ENCODE peak calls at places on chromosomes 1 and 21, in six cellular contexts. Z is upper lobe of left lung, W is SW480, V is germinal center, O is kidney, B is Right ventricle myocardium superior. K is an unnamed sample.

GRCh38 chr1:88701275-88701674 is 17.2 kb downstream of the PKN2 start:
- DNase-seq in O (no peak), B (no peak), W (no peak), V (peak), Z (no peak), K (no peak)

GRCh38 chr1:28412731-28413130 is 43.2 kb downstream of the PHACTR4 start:
- DNase-seq in V (no peak), B (no peak), W (no peak), O (no peak), Z (no peak), K (no peak)

GRCh38 chr1:110003747-110004428 is 19.3 kb downstream of the AHCYL1 start:
- DNase-seq in B (peak), O (peak), V (no peak), W (no peak), Z (no peak), K (peak)

GRCh38 chr1:210251680-210252490 is 19.3 kb downstream of the SERTAD4 start:
- DNase-seq in O (peak), Z (peak), V (peak), W (peak), B (peak), K (no peak)

GRCh38 chr1:61081637-61082335 is 575 bp upstream of the NFIA start:
- DNase-seq in O (peak), W (peak), Z (peak), B (peak), V (peak), K (peak)

GRCh38 chr21:28543975-28544374 is 448.7 kb downstream of the LTN1 start:
- DNase-seq in V (no peak), B (no peak), O (no peak), W (no peak), Z (no peak), K (no peak)

GRCh38 chr1:197302775-197303174 is 34.7 kb downstream of the CRB1 start:
- DNase-seq in V (no peak), W (no peak), O (no peak), Z (no peak), B (no peak), K (no peak)

GRCh38 chr21:15730484-15731242 is 881 bp downstream of the USP25 start:
- DNase-seq in O (no peak), V (peak), B (no peak), Z (no peak), W (peak), K (peak)

GRCh38 chr1:91684599-91685196 is 184.0 kb downstream of the CDC7 start:
- DNase-seq in W (no peak), Z (no peak), V (no peak), O (no peak), B (no peak), K (no peak)

GRCh38 chr1:182601416-182601786 is 2.8 kb downstream of the RGS16 start:
- DNase-seq in B (peak), O (no peak), Z (no peak), W (peak), V (peak), K (peak)

GRCh38 chr1:244012232-244012631 is 38.9 kb upstream of the ZBTB18 start:
- DNase-seq in Z (no peak), B (no peak), W (no peak), V (no peak), O (no peak), K (no peak)

GRCh38 chr1:233635765-233636502 is 22.0 kb downstream of the KCNK1 start:
- DNase-seq in Z (no peak), W (no peak), V (no peak), B (no peak), O (no peak), K (peak)

GRCh38 chr1:246198141-246198820 is 308.8 kb downstream of the SMYD3 start:
- DNase-seq in B (no peak), Z (no peak), O (no peak), W (no peak), V (no peak), K (no peak)

GRCh38 chr1:197314672-197315071 is 46.6 kb downstream of the CRB1 start:
- DNase-seq in B (no peak), W (no peak), Z (no peak), V (no peak), O (no peak), K (no peak)

GRCh38 chr1:8925406-8925805 is 20.3 kb upstream of the CA6 start:
- DNase-seq in W (no peak), B (no peak), Z (no peak), V (no peak), O (no peak), K (peak)

GRCh38 chr1:110255388-110255787 is 45.3 kb downstream of the KCNC4 start:
- DNase-seq in O (no peak), V (no peak), W (no peak), B (no peak), Z (no peak), K (peak)

GRCh38 chr1:54884135-54884586 is 2.8 kb downstream of the DHCR24 start:
- DNase-seq in W (no peak), B (no peak), O (no peak), V (no peak), Z (no peak), K (no peak)

GRCh38 chr1:229557214-229557850 is 1.2 kb downstream of the ABCB10 start:
- DNase-seq in V (peak), W (no peak), Z (no peak), B (no peak), O (no peak), K (peak)

GRCh38 chr1:207336559-207337467 is 15.3 kb downstream of the CD55 start:
- DNase-seq in Z (no peak), V (peak), B (no peak), O (no peak), W (no peak), K (peak)

GRCh38 chr21:35395728-35396127 is 346.6 kb upstream of the RUNX1 start:
- DNase-seq in Z (no peak), W (peak), B (no peak), V (no peak), O (no peak), K (no peak)

K was measured in RPMI8226.